ENCODE peak calls at places on chromosome 14, in seven cellular contexts. J, K, L, X, U, E and A are unnamed samples.
A peak's percentile ranks its signal among the peaks of the same experiment; 100 is the strongest.

GRCh38 chr14:21269252-21270046 is at the start of gene HNRNPC:
- DNase-seq in E (peak; percentile 100), U (peak; percentile 100), K (peak; percentile 100), J (peak; percentile 100), X (peak; percentile 100), L (peak; percentile 100), A (peak; percentile 99)

GRCh38 chr14:72291908-72292688 is 359.9 kb downstream of the RGS6 start:
- DNase-seq in L (peak; percentile 78), X (no peak), E (peak; percentile 25), K (peak; percentile 1), J (peak; percentile 49), U (peak; percentile 40), A (no peak)

GRCh38 chr14:105495990-105496830 is 5.2 kb downstream of the TEDC1 start:
- DNase-seq in E (peak; percentile 13), J (no peak), K (no peak), X (no peak), L (no peak), U (no peak), A (peak; percentile 30)

GRCh38 chr14:64937821-64938193 is 4.7 kb downstream of the GPX2 start:
- DNase-seq in X (no peak), E (no peak), U (peak; percentile 8), K (no peak), L (peak; percentile 39), J (no peak), A (no peak)

GRCh38 chr14:79580908-79581307 is 630.4 kb downstream of the DIO2 start:
- DNase-seq in J (no peak), X (no peak), K (no peak), L (no peak), E (no peak), U (no peak), A (no peak)

GRCh38 chr14:33949051-33950037 is 1.5 kb downstream of the EGLN3 start:
- DNase-seq in J (no peak), L (no peak), U (no peak), E (no peak), X (no peak), K (no peak), A (no peak)

GRCh38 chr14:61780125-61780524 is 17.9 kb downstream of the SNAPC1 start:
- DNase-seq in U (no peak), K (no peak), E (no peak), L (no peak), X (no peak), J (no peak), A (no peak)

GRCh38 chr14:54000341-54000811 is 43.8 kb upstream of the BMP4 start:
- DNase-seq in K (no peak), U (no peak), E (no peak), X (no peak), J (no peak), L (peak; percentile 30), A (no peak)

GRCh38 chr14:29937116-29937515 is 9.5 kb upstream of the PRKD1 start:
- DNase-seq in X (no peak), K (no peak), E (no peak), U (peak; percentile 37), L (peak; percentile 59), J (no peak), A (no peak)

GRCh38 chr14:96090441-96091148 is 51.4 kb downstream of the C14orf132 start:
- DNase-seq in U (peak; percentile 80), K (no peak), L (peak; percentile 52), X (no peak), E (no peak), J (peak; percentile 80), A (peak; percentile 57)

GRCh38 chr14:97878727-97879126 is 1081.5 kb downstream of the VRK1 start:
- DNase-seq in E (no peak), K (no peak), X (no peak), U (peak; percentile 30), J (no peak), L (no peak), A (no peak)

GRCh38 chr14:45787167-45787566 is 534.2 kb upstream of the MIS18BP1 start:
- DNase-seq in E (no peak), U (no peak), J (no peak), K (no peak), X (no peak), L (peak; percentile 2), A (no peak)

GRCh38 chr14:66231823-66232222 is 254.3 kb upstream of the CCDC196 start:
- DNase-seq in X (no peak), L (no peak), U (peak; percentile 5), J (no peak), K (peak; percentile 7), E (no peak), A (no peak)

GRCh38 chr14:90039253-90040010 is 22.4 kb upstream of the KCNK13 start:
- DNase-seq in K (no peak), U (no peak), L (no peak), J (no peak), X (no peak), E (no peak), A (no peak)

GRCh38 chr14:20662968-20663731 is 21.2 kb upstream of the RNASE4 start:
- DNase-seq in J (peak; percentile 61), K (peak; percentile 87), X (no peak), U (peak; percentile 52), L (peak; percentile 90), E (peak; percentile 76), A (peak; percentile 84)

DNA sequence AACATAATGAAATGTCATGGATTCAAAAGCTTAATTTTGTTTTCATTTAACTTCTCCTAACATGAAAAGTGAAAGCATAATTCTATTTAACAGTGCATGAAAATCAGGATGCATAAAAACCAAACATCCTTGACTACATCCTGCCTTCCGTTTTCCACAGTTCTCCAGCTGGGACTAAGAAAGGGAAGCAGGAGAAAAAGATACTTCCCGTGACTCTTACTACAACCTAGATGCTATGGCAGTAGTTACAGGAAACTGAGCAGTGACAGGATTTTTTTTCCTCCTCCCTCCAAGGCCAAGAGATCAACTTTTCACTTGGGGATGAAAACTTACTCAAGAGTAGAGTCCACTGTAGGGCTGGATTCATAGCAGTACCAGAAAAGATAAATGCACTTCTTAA is 2.6 kb downstream of the EXOC5 start:
- DNase-seq in E (no peak), X (no peak), L (no peak), U (peak; percentile 17), K (no peak), J (peak; percentile 14), A (no peak)
- H3K4me3 ChIP-seq in E (no peak overlapping the region), X (no peak overlapping the region), L (no peak overlapping the region), U (no peak overlapping the region), K (peak overlapping the region; percentile 13), J (no peak overlapping the region), A (no peak overlapping the region)

DNA sequence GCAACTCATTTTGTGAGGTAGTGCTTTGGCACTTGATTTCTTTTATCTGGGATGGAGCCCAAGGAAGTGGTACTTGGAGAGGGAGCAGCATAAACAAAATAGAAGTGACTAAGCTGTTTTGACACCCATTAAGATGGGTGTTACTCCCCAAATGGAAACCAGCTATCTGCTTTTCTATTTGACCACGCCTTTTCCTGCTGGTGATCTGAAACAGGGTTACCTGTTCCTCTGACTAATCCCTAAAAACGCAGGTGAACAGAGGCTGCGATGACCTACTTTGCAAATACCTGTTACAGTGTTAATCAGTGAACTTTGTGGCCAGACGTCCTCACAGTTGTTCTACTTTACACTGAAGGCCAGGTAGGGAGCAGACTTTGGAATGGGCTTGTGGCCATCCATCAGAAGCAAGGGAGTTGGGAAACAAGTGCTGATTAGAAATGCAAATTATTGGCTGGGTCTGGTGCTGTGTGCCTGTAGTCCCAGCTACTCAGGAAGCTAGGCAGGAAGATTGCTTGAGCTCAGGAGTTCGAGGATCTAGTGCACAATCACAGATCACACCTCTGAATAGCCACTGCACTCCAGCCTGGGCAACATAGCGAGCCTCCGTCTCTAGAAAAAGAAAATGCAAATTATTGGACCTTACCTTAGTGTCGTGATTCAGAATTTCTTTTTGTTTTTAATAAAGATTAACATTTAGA is 58.3 kb upstream of the HECTD1 start:
- DNase-seq in X (no peak), E (no peak), U (peak; percentile 51), K (no peak), J (peak; percentile 62), L (peak; percentile 31), A (no peak)
- H3K4me3 ChIP-seq in X (no peak overlapping the region), E (no peak overlapping the region), U (no peak overlapping the region), K (no peak overlapping the region), J (no peak overlapping the region), L (no peak overlapping the region), A (no peak overlapping the region)

DNA sequence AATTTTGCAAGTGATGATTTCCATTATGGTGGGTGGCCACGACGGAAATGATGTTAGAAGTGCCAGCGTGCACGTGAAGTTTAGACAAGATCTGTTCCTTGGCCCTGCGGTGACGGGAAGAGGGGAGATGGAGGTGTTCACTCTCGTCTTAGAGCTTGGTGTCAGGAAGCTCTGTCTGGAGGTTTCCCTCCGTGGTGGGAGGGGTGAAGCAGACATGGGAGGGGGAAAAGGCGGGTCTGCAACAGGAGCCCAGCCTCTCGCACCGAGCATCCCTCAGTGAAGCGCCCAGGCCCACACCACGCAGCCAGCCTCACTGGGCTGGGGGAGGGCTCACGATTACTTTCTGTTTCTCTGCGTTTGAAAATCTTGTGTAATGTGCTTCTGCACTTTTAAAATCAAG is 26.3 kb downstream of the EML1 start:
- DNase-seq in L (no peak), E (no peak), J (no peak), X (no peak), U (no peak), K (no peak), A (no peak)
- H3K4me3 ChIP-seq in L (no peak overlapping the region), E (no peak overlapping the region), J (no peak overlapping the region), X (no peak overlapping the region), U (no peak overlapping the region), K (no peak overlapping the region), A (no peak overlapping the region)

GRCh38 chr14:93303659-93304058 is 29.2 kb downstream of the BTBD7 start:
- DNase-seq in U (no peak), K (no peak), X (no peak), J (no peak), E (no peak), L (no peak), A (no peak)

GRCh38 chr14:93304771-93305170 is 28.1 kb downstream of the BTBD7 start:
- DNase-seq in X (no peak), K (no peak), J (no peak), U (peak; percentile 53), L (peak; percentile 51), E (no peak), A (no peak)

GRCh38 chr14:93305708-93306418 is 27.0 kb downstream of the BTBD7 start:
- DNase-seq in J (no peak), K (no peak), E (no peak), X (no peak), U (no peak), L (no peak), A (no peak)

GRCh38 chr14:93301821-93302447 is 30.9 kb downstream of the BTBD7 start:
- DNase-seq in J (no peak), L (no peak), U (peak; percentile 31), E (no peak), K (no peak), X (no peak), A (no peak)

DNA sequence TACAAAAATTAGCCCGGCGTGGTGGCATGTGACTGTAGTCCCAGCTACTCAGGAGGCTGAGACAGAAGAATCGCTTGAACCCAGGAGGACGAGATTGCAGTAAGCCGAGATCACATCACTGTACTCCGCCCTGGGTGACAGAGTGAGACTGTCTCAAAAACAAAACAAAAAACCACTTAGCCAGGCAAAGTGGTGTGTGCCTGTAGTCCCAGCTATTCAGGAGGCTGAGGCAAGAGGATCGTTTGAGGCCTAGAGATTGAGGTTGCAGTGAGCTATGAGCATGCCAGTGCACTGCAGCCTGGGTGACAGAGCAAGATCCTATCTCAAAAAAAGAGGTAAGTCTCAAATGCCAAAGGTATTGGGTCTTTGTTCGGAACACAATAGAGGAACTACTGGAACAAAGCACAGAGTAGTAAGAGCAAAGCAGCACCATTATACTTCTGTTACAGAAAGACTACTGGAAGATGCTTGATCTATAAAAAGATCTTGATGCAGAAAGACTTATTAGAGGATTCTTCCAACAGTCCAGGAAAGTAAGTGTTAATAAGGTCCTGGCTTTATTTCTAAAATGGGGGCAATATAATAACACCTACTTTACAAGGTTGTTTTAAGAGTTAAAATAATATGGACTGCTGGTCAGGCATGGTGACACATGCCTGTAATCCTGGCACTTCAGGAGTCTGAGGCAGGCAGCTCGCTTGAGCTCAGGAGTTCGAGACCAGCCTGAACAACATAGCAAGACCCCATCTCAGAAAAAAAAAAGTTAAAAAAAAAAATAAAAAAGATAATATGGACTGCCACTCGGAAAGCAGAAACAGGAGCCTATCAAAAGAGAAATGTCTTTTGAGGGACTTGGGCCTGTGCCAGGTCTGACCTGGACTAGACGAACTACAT is 29.9 kb downstream of the BTBD7 start:
- DNase-seq in U (no peak), X (no peak), J (no peak), L (no peak), K (no peak), E (no peak), A (no peak)
- H3K4me3 ChIP-seq in U (no peak overlapping the region), X (no peak overlapping the region), J (no peak overlapping the region), L (no peak overlapping the region), K (no peak overlapping the region), E (no peak overlapping the region), A (no peak overlapping the region)